ENCODE peak calls at places on chromosomes 7 and 10, in nine cellular contexts. M, Q, K, H, A, J, U, Z and T are unnamed samples.

GRCh38 chr10:65950075-65950474 is 975.8 kb upstream of the LRRTM3 start:
- DNase-seq in M (no peak), Q (peak), K (no peak), H (no peak), A (no peak), J (no peak), U (no peak), Z (no peak), T (no peak)

GRCh38 chr10:79399242-79399831 is 46.1 kb downstream of the ZCCHC24 start:
- DNase-seq in M (peak), Q (peak), K (no peak), H (peak), A (peak), J (peak), U (peak), Z (no peak), T (peak)

GRCh38 chr10:50497758-50498157 is 126.0 kb downstream of the SGMS1 start:
- DNase-seq in M (no peak), Q (peak), K (no peak), H (no peak), A (no peak), J (peak), U (no peak), Z (no peak), T (peak)

GRCh38 chr10:75072727-75073126 is 38.7 kb upstream of the SAMD8 start:
- DNase-seq in M (no peak), Q (no peak), K (no peak), H (no peak), A (no peak), J (no peak), U (no peak), Z (no peak), T (no peak)

GRCh38 chr7:151135525-151135845 is 32.0 kb downstream of the GBX1 start:
- DNase-seq in M (no peak), Q (no peak), K (no peak), H (peak), A (no peak), J (no peak), U (no peak), Z (no peak), T (no peak)

GRCh38 chr7:129279757-129280156 is 54.9 kb downstream of the AHCYL2 start:
- DNase-seq in M (no peak), Q (no peak), K (no peak), H (no peak), A (no peak), J (no peak), U (no peak), Z (no peak), T (no peak)

GRCh38 chr7:128915841-128916642 is 5.5 kb upstream of the KCP start:
- DNase-seq in M (no peak), Q (no peak), K (no peak), H (peak), A (no peak), J (no peak), U (no peak), Z (no peak), T (no peak)

GRCh38 chr10:29646238-29646902 is 11.6 kb upstream of the SVIL start:
- DNase-seq in M (no peak), Q (peak), K (peak), H (no peak), A (peak), J (peak), U (no peak), Z (no peak), T (peak)

GRCh38 chr10:73892314-73893080 is 18.1 kb upstream of the CAMK2G start:
- DNase-seq in M (no peak), Q (no peak), K (no peak), H (no peak), A (no peak), J (peak), U (no peak), Z (no peak), T (no peak)

GRCh38 chr7:66735154-66735553 is 5.4 kb upstream of the RABGEF1 start:
- DNase-seq in M (no peak), Q (no peak), K (no peak), H (no peak), A (no peak), J (no peak), U (no peak), Z (no peak), T (no peak)

GRCh38 chr10:97618285-97618684 is 15.0 kb downstream of the MORN4 start:
- DNase-seq in M (no peak), Q (no peak), K (no peak), H (no peak), A (no peak), J (no peak), U (no peak), Z (no peak), T (no peak)

GRCh38 chr7:33904680-33905388 is 505 bp upstream of the BMPER start:
- DNase-seq in M (peak), Q (no peak), K (peak), H (peak), A (no peak), J (no peak), U (no peak), Z (no peak), T (peak)

GRCh38 chr10:42783181-42783549 is 570 bp downstream of the BMS1 start:
- DNase-seq in M (no peak), Q (peak), K (peak), H (peak), A (peak), J (no peak), U (peak), Z (no peak), T (peak)

GRCh38 chr10:62554632-62555199 is 180.5 kb downstream of the ZNF365 start:
- DNase-seq in M (peak), Q (peak), K (no peak), H (no peak), A (no peak), J (no peak), U (peak), Z (no peak), T (peak)

GRCh38 chr10:92366412-92367021 is 75.5 kb downstream of the MARCHF5 start:
- DNase-seq in M (no peak), Q (no peak), K (no peak), H (no peak), A (no peak), J (no peak), U (no peak), Z (no peak), T (no peak)

GRCh38 chr7:79882916-79883315 is 251.7 kb upstream of the GNAI1 start:
- DNase-seq in M (no peak), Q (no peak), K (no peak), H (no peak), A (no peak), J (no peak), U (no peak), Z (no peak), T (no peak)

GRCh38 chr10:71666607-71667373 is 52.8 kb downstream of the C10orf105 start:
- DNase-seq in M (peak), Q (no peak), K (peak), H (no peak), A (no peak), J (no peak), U (no peak), Z (no peak), T (peak)

GRCh38 chr10:101580486-101581399 is 7.3 kb downstream of the POLL start:
- DNase-seq in M (no peak), Q (no peak), K (no peak), H (peak), A (no peak), J (no peak), U (no peak), Z (no peak), T (no peak)

GRCh38 chr7:73901231-73901822 is 40.4 kb downstream of the TMEM270 start:
- DNase-seq in M (peak), Q (no peak), K (no peak), H (peak), A (no peak), J (no peak), U (no peak), Z (no peak), T (no peak)

GRCh38 chr10:85098835-85099521 is 770.6 kb downstream of the CCSER2 start:
- DNase-seq in M (no peak), Q (peak), K (no peak), H (no peak), A (no peak), J (no peak), U (no peak), Z (no peak), T (no peak)

GRCh38 chr10:65827344-65827743 is 1098.5 kb upstream of the LRRTM3 start:
- DNase-seq in M (no peak), Q (no peak), K (no peak), H (no peak), A (no peak), J (no peak), U (no peak), Z (no peak), T (no peak)

GRCh38 chr7:45655539-45655938 is 81.4 kb downstream of the ADCY1 start:
- DNase-seq in M (no peak), Q (no peak), K (no peak), H (no peak), A (no peak), J (no peak), U (no peak), Z (no peak), T (no peak)

GRCh38 chr7:80379034-80379433 is 132.8 kb downstream of the GNAT3 start:
- DNase-seq in M (no peak), Q (peak), K (no peak), H (no peak), A (no peak), J (peak), U (no peak), Z (no peak), T (no peak)